ENCODE peak calls at places on chromosomes 3 and 15, in four cellular contexts. R is HepG2, L is GM12878, E is H1. B is an unnamed sample.

GRCh38 chr15:38589502-38589901 is 24.9 kb upstream of the RASGRP1 start:
- DNase-seq in R (no peak), L (no peak), E (no peak), B (no peak)

GRCh38 chr15:77376770-77377169 is 43.1 kb downstream of the PEAK1 start:
- DNase-seq in R (no peak), L (no peak), E (no peak), B (no peak)

GRCh38 chr15:74451861-74452835 is 8.8 kb downstream of the UBL7 start:
- DNase-seq in R (no peak), L (no peak), E (no peak), B (no peak)

GRCh38 chr15:87959080-87959479 is 297.5 kb downstream of the NTRK3 start:
- DNase-seq in R (no peak), L (no peak), E (no peak), B (no peak)

GRCh38 chr3:106341090-106341489 is 472.3 kb upstream of the CBLB start:
- DNase-seq in R (no peak), L (no peak), E (no peak), B (peak)

GRCh38 chr3:64008952-64009351 is 14.3 kb downstream of the PSMD6 start:
- DNase-seq in R (no peak), L (no peak), E (no peak), B (no peak)

GRCh38 chr3:178507507-178508442 is 28.5 kb upstream of the KCNMB2 start:
- DNase-seq in R (peak), L (no peak), E (no peak), B (no peak)

GRCh38 chr15:50765202-50765967 is at the start of gene SPPL2A:
- DNase-seq in R (peak), L (no peak), E (peak), B (peak)

GRCh38 chr15:41627204-41627603 is 33.0 kb upstream of the MGA start:
- DNase-seq in R (no peak), L (no peak), E (no peak), B (no peak)

GRCh38 chr15:37594431-37594830 is 340.0 kb upstream of the TMCO5A start:
- DNase-seq in R (no peak), L (no peak), E (no peak), B (no peak)

DNA sequence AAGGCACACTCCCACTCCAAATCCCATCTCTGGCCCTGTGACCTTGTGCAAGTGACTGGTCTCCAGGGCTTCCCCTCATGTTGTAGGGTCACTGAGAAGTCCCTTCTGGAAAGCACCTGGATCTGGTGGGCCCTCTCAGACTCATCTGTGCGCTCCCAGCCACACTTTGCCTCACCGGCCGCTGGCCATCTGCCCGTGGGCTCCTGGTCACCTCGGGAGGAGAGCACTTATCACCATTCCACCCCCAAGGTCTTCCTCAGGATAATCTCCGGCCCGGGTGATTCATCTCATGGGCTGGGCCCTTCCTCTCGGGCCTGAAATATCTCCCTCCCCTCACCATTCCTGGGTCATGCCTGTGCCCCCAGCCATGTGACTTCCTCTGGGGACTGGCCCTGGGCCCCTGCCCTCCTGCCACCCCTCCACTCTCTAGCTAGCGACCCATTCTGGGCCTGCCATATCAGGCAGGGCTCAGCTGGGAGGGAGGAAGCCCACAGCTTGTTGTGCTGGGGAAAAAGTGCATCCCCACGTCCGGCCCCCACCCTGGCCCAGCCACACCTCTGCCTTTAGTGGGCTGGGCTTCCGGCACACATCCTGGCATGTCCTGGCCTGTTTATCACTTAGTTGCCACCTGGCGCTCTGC is 10.6 kb upstream of the WNT7A start:
- DNase-seq in R (no peak), L (no peak), E (no peak), B (no peak)
- TF ChIP-seq TCF12 in R (no peak), L (no peak), E (no peak), B (no peak)

GRCh38 chr3:149368850-149369497 is 8.5 kb downstream of the TM4SF1 start:
- DNase-seq in R (peak), L (no peak), E (no peak), B (no peak)

GRCh38 chr3:149369991-149370866 is 7.2 kb downstream of the TM4SF1 start:
- DNase-seq in R (no peak), L (no peak), E (no peak), B (no peak)

GRCh38 chr3:149366031-149366430 is 11.4 kb downstream of the TM4SF1 start:
- DNase-seq in R (no peak), L (no peak), E (no peak), B (no peak)

GRCh38 chr3:149367021-149367840 is 10.2 kb downstream of the TM4SF1 start:
- DNase-seq in R (peak), L (no peak), E (no peak), B (no peak)

GRCh38 chr3:149368201-149368849 is 9.1 kb downstream of the TM4SF1 start:
- DNase-seq in R (no peak), L (no peak), E (no peak), B (no peak)
- TF ChIP-seq TCF12 in R (no peak), L (no peak), E (no peak), B (no peak)

GRCh38 chr3:52294320-52295150 is 6.9 kb downstream of the GLYCTK start:
- DNase-seq in R (no peak), L (no peak), E (no peak), B (no peak)
- TF ChIP-seq TCF12 in R (no peak), L (no peak), E (no peak), B (no peak)

DNA sequence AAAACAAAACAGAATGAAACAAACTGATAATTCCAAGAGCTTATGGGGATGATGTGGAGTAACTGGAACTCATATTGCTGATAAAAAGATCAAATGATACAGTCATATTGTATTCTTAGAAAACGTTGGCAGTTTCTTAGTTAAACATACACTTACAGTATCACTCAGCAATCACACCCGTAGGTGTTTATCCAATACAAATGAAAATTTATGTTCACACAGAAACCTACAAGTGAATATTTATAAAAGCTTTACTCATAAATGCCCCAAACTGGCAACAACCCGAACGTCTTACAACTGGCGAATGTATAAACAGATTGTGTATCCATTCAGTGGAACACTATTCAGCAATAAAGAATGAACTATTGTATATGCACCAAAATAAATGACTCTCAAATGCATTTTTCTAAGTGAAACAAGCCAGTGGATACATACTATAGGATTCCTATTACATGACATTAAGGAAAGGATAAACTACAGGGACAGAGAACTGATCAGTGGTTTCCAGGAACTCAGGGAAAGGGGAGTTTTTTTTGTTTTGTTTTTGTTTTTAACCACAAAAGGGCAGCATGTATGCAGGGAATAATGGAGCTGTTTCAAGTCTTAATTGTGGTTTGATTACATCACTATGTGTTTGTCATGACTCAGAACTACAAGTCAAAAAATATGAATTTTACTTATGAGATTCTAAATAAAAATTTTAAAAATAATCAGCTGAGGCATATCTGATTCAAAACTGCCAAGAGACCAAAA is 71.8 kb upstream of the NDUFB4 start:
- DNase-seq in R (no peak), L (no peak), E (no peak), B (no peak)
- TF ChIP-seq TCF12 in R (no peak), L (no peak), E (no peak), B (peak)

DNA sequence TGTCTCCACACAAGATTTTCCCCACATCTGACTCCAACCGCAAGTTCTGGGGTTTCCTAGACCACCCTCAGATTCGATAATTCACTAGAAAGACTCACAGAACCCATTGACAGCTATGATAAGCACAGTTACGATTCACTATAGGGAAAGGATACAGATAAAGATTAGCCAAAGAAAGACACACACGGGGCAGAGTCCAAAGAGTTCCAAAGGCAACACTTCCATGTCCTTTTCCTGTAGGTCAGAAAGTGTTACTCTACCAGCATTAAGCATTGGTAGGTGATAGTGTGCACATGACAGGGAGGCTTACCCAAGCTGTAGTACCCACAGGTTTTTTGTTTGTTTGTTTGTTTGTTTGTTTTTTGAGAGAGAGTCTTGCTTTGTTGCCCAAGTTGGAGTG is 48.1 kb downstream of the PHLDB2 start:
- DNase-seq in R (no peak), L (no peak), E (no peak), B (no peak)
- TF ChIP-seq TCF12 in R (no peak), L (no peak), E (no peak), B (no peak)

GRCh38 chr3:8584661-8585060 is 59.9 kb downstream of the SSUH2 start:
- DNase-seq in R (no peak), L (no peak), E (no peak), B (no peak)

GRCh38 chr3:8581373-8581772 is 63.2 kb downstream of the SSUH2 start:
- DNase-seq in R (no peak), L (no peak), E (no peak), B (no peak)

GRCh38 chr3:8579101-8579500 is 65.5 kb downstream of the SSUH2 start:
- DNase-seq in R (no peak), L (peak), E (no peak), B (no peak)

GRCh38 chr3:8579943-8580342 is 64.7 kb downstream of the SSUH2 start:
- DNase-seq in R (no peak), L (no peak), E (no peak), B (no peak)

DNA sequence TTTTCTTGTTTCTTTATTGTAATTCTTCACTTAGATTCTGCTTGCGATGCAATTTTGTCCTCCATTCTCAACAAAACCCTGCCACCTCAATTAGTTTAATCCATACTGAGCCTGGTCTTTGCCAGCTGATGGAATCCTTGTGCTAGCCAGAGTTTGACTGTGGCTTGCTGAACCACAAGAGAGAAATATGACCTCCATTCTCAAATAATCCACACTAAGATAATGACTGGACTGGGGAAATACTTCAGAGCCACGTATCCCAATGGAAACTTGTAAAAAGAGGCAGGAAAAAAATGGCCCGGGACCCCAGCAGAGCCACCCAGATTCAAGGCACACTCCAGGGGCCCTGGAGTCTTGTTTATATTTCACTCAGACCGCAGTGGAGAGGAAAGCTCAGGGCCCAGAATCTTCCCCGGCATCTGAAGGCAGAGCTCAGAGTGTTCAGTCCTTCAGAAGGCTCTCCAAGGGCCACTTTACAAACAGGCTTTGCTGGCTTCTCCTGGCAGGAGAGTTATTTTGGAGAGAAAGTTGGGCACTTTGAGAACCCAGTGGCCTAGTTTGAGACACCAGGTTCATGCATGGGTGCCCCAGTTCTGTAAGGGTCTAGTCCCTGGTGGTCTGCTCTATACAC is 62.7 kb downstream of the SSUH2 start:
- DNase-seq in R (no peak), L (no peak), E (no peak), B (no peak)
- TF ChIP-seq TCF12 in R (no peak), L (no peak), E (no peak), B (no peak)